ENCODE peak calls at places on chromosome 22, in nine cellular contexts. One of them, this sample, is unnamed.

GRCh38 chr22:18962308-18962635 is 26.2 kb upstream of the PRODH start:
- DNase-seq in fibroblast of mammary gland: no peak
- DNase-seq in stimulated activated naive CD8-positive, alpha-beta T cell treated with anti-CD3 and anti-CD28 coated beads, Interleukin-15, Interleukin-2, amounts not matched to agents 100 U/mL and 50 U/mL, for 24 hours: no peak
- DNase-seq in stimulated activated CD4-positive, alpha-beta T cell treated with anti-CD3 and anti-CD28 coated beads, Interleukin-1b, Interleukin-23, amount 100 ng/mL, for 1 hour: no peak
- DNase-seq in ACHN: no peak
- DNase-seq in AG09319: no peak
- DNase-seq in kidney epithelial cell: no peak
- DNase-seq in substantia nigra: no peak
- DNase-seq in T-helper 9 cell: no peak
- DNase-seq in this sample: peak; percentile 32

GRCh38 chr22:45832180-45832579 is 144.8 kb downstream of the WNT7B start:
- DNase-seq in T-helper 9 cell: no peak
- DNase-seq in stimulated activated naive CD8-positive, alpha-beta T cell treated with anti-CD3 and anti-CD28 coated beads, Interleukin-15, Interleukin-2, amounts not matched to agents 100 U/mL and 50 U/mL, for 24 hours: no peak
- DNase-seq in fibroblast of mammary gland: no peak
- DNase-seq in substantia nigra: no peak
- DNase-seq in kidney epithelial cell: no peak
- DNase-seq in ACHN: no peak
- DNase-seq in AG09319: no peak
- DNase-seq in stimulated activated CD4-positive, alpha-beta T cell treated with anti-CD3 and anti-CD28 coated beads, Interleukin-1b, Interleukin-23, amount 100 ng/mL, for 1 hour: no peak
- DNase-seq in this sample: no peak

GRCh38 chr22:41245917-41246499 is 5.3 kb upstream of the CHADL start:
- DNase-seq in fibroblast of mammary gland: no peak
- DNase-seq in substantia nigra: no peak
- DNase-seq in kidney epithelial cell: no peak
- DNase-seq in stimulated activated naive CD8-positive, alpha-beta T cell treated with anti-CD3 and anti-CD28 coated beads, Interleukin-15, Interleukin-2, amounts not matched to agents 100 U/mL and 50 U/mL, for 24 hours: no peak
- DNase-seq in ACHN: no peak
- DNase-seq in T-helper 9 cell: no peak
- DNase-seq in stimulated activated CD4-positive, alpha-beta T cell treated with anti-CD3 and anti-CD28 coated beads, Interleukin-1b, Interleukin-23, amount 100 ng/mL, for 1 hour: no peak
- DNase-seq in AG09319: no peak
- DNase-seq in this sample: no peak

GRCh38 chr22:43923631-43924548 is at the start of gene PNPLA3:
- DNase-seq in AG09319: peak; percentile 57
- DNase-seq in T-helper 9 cell: peak; percentile 60
- DNase-seq in stimulated activated CD4-positive, alpha-beta T cell treated with anti-CD3 and anti-CD28 coated beads, Interleukin-1b, Interleukin-23, amount 100 ng/mL, for 1 hour: peak; percentile 72
- DNase-seq in substantia nigra: peak; percentile 89
- DNase-seq in stimulated activated naive CD8-positive, alpha-beta T cell treated with anti-CD3 and anti-CD28 coated beads, Interleukin-15, Interleukin-2, amounts not matched to agents 100 U/mL and 50 U/mL, for 24 hours: peak; percentile 87
- DNase-seq in fibroblast of mammary gland: peak; percentile 75
- DNase-seq in ACHN: peak; percentile 84
- DNase-seq in kidney epithelial cell: no peak
- DNase-seq in this sample: peak; percentile 95

GRCh38 chr22:38981005-38981658 is 1.0 kb upstream of the APOBEC3B start:
- DNase-seq in ACHN: peak; percentile 72
- DNase-seq in AG09319: no peak
- DNase-seq in kidney epithelial cell: peak; percentile 10
- DNase-seq in fibroblast of mammary gland: peak; percentile 5
- DNase-seq in T-helper 9 cell: no peak
- DNase-seq in substantia nigra: no peak
- DNase-seq in stimulated activated CD4-positive, alpha-beta T cell treated with anti-CD3 and anti-CD28 coated beads, Interleukin-1b, Interleukin-23, amount 100 ng/mL, for 1 hour: no peak
- DNase-seq in stimulated activated naive CD8-positive, alpha-beta T cell treated with anti-CD3 and anti-CD28 coated beads, Interleukin-15, Interleukin-2, amounts not matched to agents 100 U/mL and 50 U/mL, for 24 hours: no peak
- DNase-seq in this sample: no peak

GRCh38 chr22:37824674-37825641 is 1.8 kb downstream of the GALR3 start:
- DNase-seq in stimulated activated CD4-positive, alpha-beta T cell treated with anti-CD3 and anti-CD28 coated beads, Interleukin-1b, Interleukin-23, amount 100 ng/mL, for 1 hour: no peak
- DNase-seq in ACHN: no peak
- DNase-seq in substantia nigra: no peak
- DNase-seq in kidney epithelial cell: no peak
- DNase-seq in AG09319: no peak
- DNase-seq in stimulated activated naive CD8-positive, alpha-beta T cell treated with anti-CD3 and anti-CD28 coated beads, Interleukin-15, Interleukin-2, amounts not matched to agents 100 U/mL and 50 U/mL, for 24 hours: no peak
- DNase-seq in fibroblast of mammary gland: no peak
- DNase-seq in T-helper 9 cell: no peak
- DNase-seq in this sample: no peak

GRCh38 chr22:37416806-37417205 is 10.5 kb downstream of the ELFN2 start:
- DNase-seq in stimulated activated naive CD8-positive, alpha-beta T cell treated with anti-CD3 and anti-CD28 coated beads, Interleukin-15, Interleukin-2, amounts not matched to agents 100 U/mL and 50 U/mL, for 24 hours: peak; percentile 48
- DNase-seq in ACHN: no peak
- DNase-seq in fibroblast of mammary gland: no peak
- DNase-seq in stimulated activated CD4-positive, alpha-beta T cell treated with anti-CD3 and anti-CD28 coated beads, Interleukin-1b, Interleukin-23, amount 100 ng/mL, for 1 hour: no peak
- DNase-seq in T-helper 9 cell: no peak
- DNase-seq in AG09319: no peak
- DNase-seq in substantia nigra: peak; percentile 32
- DNase-seq in kidney epithelial cell: no peak
- DNase-seq in this sample: no peak

GRCh38 chr22:43777204-43777671 is 34.9 kb downstream of the EFCAB6 start:
- DNase-seq in substantia nigra: no peak
- DNase-seq in kidney epithelial cell: peak; percentile 81
- DNase-seq in stimulated activated naive CD8-positive, alpha-beta T cell treated with anti-CD3 and anti-CD28 coated beads, Interleukin-15, Interleukin-2, amounts not matched to agents 100 U/mL and 50 U/mL, for 24 hours: no peak
- DNase-seq in fibroblast of mammary gland: peak; percentile 84
- DNase-seq in T-helper 9 cell: no peak
- DNase-seq in ACHN: peak; percentile 59
- DNase-seq in stimulated activated CD4-positive, alpha-beta T cell treated with anti-CD3 and anti-CD28 coated beads, Interleukin-1b, Interleukin-23, amount 100 ng/mL, for 1 hour: no peak
- DNase-seq in AG09319: peak; percentile 48
- DNase-seq in this sample: no peak

GRCh38 chr22:36160499-36160942 is at the start of gene APOL3:
- DNase-seq in stimulated activated naive CD8-positive, alpha-beta T cell treated with anti-CD3 and anti-CD28 coated beads, Interleukin-15, Interleukin-2, amounts not matched to agents 100 U/mL and 50 U/mL, for 24 hours: peak; percentile 45
- DNase-seq in substantia nigra: no peak
- DNase-seq in AG09319: no peak
- DNase-seq in stimulated activated CD4-positive, alpha-beta T cell treated with anti-CD3 and anti-CD28 coated beads, Interleukin-1b, Interleukin-23, amount 100 ng/mL, for 1 hour: no peak
- DNase-seq in T-helper 9 cell: peak; percentile 32
- DNase-seq in ACHN: peak; percentile 19
- DNase-seq in kidney epithelial cell: no peak
- DNase-seq in fibroblast of mammary gland: peak; percentile 80
- DNase-seq in this sample: peak; percentile 83

GRCh38 chr22:16955678-16956210 is 52.3 kb downstream of the GAB4 start:
- DNase-seq in ACHN: no peak
- DNase-seq in AG09319: no peak
- DNase-seq in stimulated activated naive CD8-positive, alpha-beta T cell treated with anti-CD3 and anti-CD28 coated beads, Interleukin-15, Interleukin-2, amounts not matched to agents 100 U/mL and 50 U/mL, for 24 hours: no peak
- DNase-seq in kidney epithelial cell: no peak
- DNase-seq in substantia nigra: peak; percentile 33
- DNase-seq in stimulated activated CD4-positive, alpha-beta T cell treated with anti-CD3 and anti-CD28 coated beads, Interleukin-1b, Interleukin-23, amount 100 ng/mL, for 1 hour: no peak
- DNase-seq in T-helper 9 cell: no peak
- DNase-seq in fibroblast of mammary gland: peak; percentile 3
- DNase-seq in this sample: no peak

GRCh38 chr22:49764151-49764581 is 63.5 kb downstream of the BRD1 start:
- DNase-seq in AG09319: no peak
- DNase-seq in ACHN: no peak
- DNase-seq in stimulated activated CD4-positive, alpha-beta T cell treated with anti-CD3 and anti-CD28 coated beads, Interleukin-1b, Interleukin-23, amount 100 ng/mL, for 1 hour: no peak
- DNase-seq in stimulated activated naive CD8-positive, alpha-beta T cell treated with anti-CD3 and anti-CD28 coated beads, Interleukin-15, Interleukin-2, amounts not matched to agents 100 U/mL and 50 U/mL, for 24 hours: no peak
- DNase-seq in T-helper 9 cell: no peak
- DNase-seq in substantia nigra: no peak
- DNase-seq in kidney epithelial cell: no peak
- DNase-seq in fibroblast of mammary gland: peak; percentile 28
- DNase-seq in this sample: peak; percentile 48

GRCh38 chr22:17629167-17629489 is 579 bp upstream of the ATP6V1E1 start:
- DNase-seq in stimulated activated naive CD8-positive, alpha-beta T cell treated with anti-CD3 and anti-CD28 coated beads, Interleukin-15, Interleukin-2, amounts not matched to agents 100 U/mL and 50 U/mL, for 24 hours: no peak
- DNase-seq in T-helper 9 cell: no peak
- DNase-seq in fibroblast of mammary gland: no peak
- DNase-seq in AG09319: no peak
- DNase-seq in substantia nigra: no peak
- DNase-seq in stimulated activated CD4-positive, alpha-beta T cell treated with anti-CD3 and anti-CD28 coated beads, Interleukin-1b, Interleukin-23, amount 100 ng/mL, for 1 hour: no peak
- DNase-seq in kidney epithelial cell: no peak
- DNase-seq in ACHN: no peak
- DNase-seq in this sample: no peak

This sample was measured in sciatic nerve.